ENCODE peak calls at places on chromosomes 3 and 15, in nine cellular contexts. A is AG04450; W is A673; O is foreskin fibroblast; N is fibroblast of mammary gland; Y is HCT116; B is CD8-positive, alpha-beta memory T cell; L is body of pancreas; V is lung. Z is an unnamed sample.

GRCh38 chr3:194112120-194113106 is 23.5 kb upstream of the HES1 start:
- DNase-seq in N (no peak), A (no peak), O (no peak), B (no peak), W (no peak), Y (no peak), V (peak), L (peak), Z (no peak)

GRCh38 chr3:23649502-23649901 is 156.3 kb upstream of the UBE2E1 start:
- DNase-seq in L (no peak), O (no peak), A (no peak), N (no peak), Y (no peak), B (no peak), V (no peak), W (peak), Z (no peak)

GRCh38 chr3:108099203-108099602 is 8.4 kb upstream of the CD47 start:
- DNase-seq in Y (no peak), W (no peak), N (peak), O (no peak), B (no peak), V (no peak), A (no peak), L (no peak), Z (no peak)

GRCh38 chr15:60673918-60674558 is 195.1 kb upstream of the ICE2 start:
- DNase-seq in V (peak), A (peak), W (peak), N (peak), O (peak), L (peak), Y (peak), B (peak), Z (no peak)

GRCh38 chr15:31383150-31383549 is 56.5 kb downstream of the KLF13 start:
- DNase-seq in A (no peak), Y (no peak), O (no peak), N (no peak), W (no peak), B (no peak), V (no peak), L (no peak), Z (no peak)

GRCh38 chr15:47824185-47824584 is 106.9 kb downstream of the SEMA6D start:
- DNase-seq in W (no peak), V (no peak), O (no peak), Y (no peak), B (no peak), N (no peak), L (no peak), A (no peak), Z (no peak)

GRCh38 chr15:44009056-44009455 is 182.3 kb downstream of the WDR76 start:
- DNase-seq in O (peak), B (no peak), N (peak), A (peak), V (no peak), Y (peak), L (no peak), W (no peak), Z (no peak)

GRCh38 chr15:70342554-70343548 is 245.1 kb upstream of the TLE3 start:
- DNase-seq in B (no peak), A (no peak), Y (no peak), L (no peak), V (peak), O (no peak), W (no peak), N (no peak), Z (no peak)

GRCh38 chr3:100737334-100737733 is 28.0 kb downstream of the TFG start:
- DNase-seq in Y (no peak), B (no peak), O (peak), W (peak), V (no peak), L (no peak), N (peak), A (no peak), Z (no peak)

GRCh38 chr3:104257486-104257885 is 1109.2 kb upstream of the ALCAM start:
- DNase-seq in L (no peak), A (no peak), V (no peak), B (no peak), W (no peak), Y (no peak), N (no peak), O (no peak), Z (no peak)

GRCh38 chr3:184336484-184337230 is 743 bp upstream of the FAM131A start:
- DNase-seq in O (peak), W (peak), A (no peak), B (no peak), Y (no peak), L (no peak), N (peak), V (no peak), Z (no peak)

GRCh38 chr15:39881790-39882189 is 38.3 kb downstream of the GPR176 start:
- DNase-seq in A (no peak), O (no peak), W (no peak), B (no peak), V (no peak), N (no peak), Y (no peak), L (no peak), Z (no peak)

GRCh38 chr3:123374016-123374415 is 74.9 kb downstream of the ADCY5 start:
- DNase-seq in W (no peak), V (no peak), Y (no peak), A (no peak), L (no peak), B (no peak), O (no peak), N (no peak), Z (no peak)

GRCh38 chr3:125281411-125281810 is 68.9 kb upstream of the SLC12A8 start:
- DNase-seq in B (no peak), O (no peak), Y (no peak), N (no peak), L (no peak), W (peak), A (no peak), V (no peak), Z (no peak)

GRCh38 chr15:83516935-83517334 is 69.8 kb downstream of the SH3GL3 start:
- DNase-seq in N (peak), A (no peak), O (peak), B (no peak), W (no peak), Y (no peak), V (no peak), L (no peak), Z (no peak)

GRCh38 chr15:89665449-89666146 is 10.3 kb upstream of the KIF7 start:
- DNase-seq in V (no peak), N (peak), L (peak), A (no peak), W (peak), Y (no peak), B (no peak), O (peak), Z (no peak)

GRCh38 chr15:89666858-89667705 is 11.8 kb upstream of the KIF7 start:
- DNase-seq in A (no peak), N (no peak), Y (no peak), O (no peak), B (no peak), L (no peak), W (no peak), V (no peak), Z (peak)

GRCh38 chr15:89664951-89665350 is 9.7 kb upstream of the KIF7 start:
- DNase-seq in A (no peak), V (no peak), N (no peak), Y (no peak), L (no peak), B (no peak), O (peak), W (no peak), Z (no peak)

GRCh38 chr15:89667706-89667960 is 11.5 kb downstream of the PLIN1 start:
- DNase-seq in W (no peak), O (no peak), N (no peak), L (no peak), A (no peak), V (no peak), Y (no peak), B (no peak), Z (no peak)

DNA sequence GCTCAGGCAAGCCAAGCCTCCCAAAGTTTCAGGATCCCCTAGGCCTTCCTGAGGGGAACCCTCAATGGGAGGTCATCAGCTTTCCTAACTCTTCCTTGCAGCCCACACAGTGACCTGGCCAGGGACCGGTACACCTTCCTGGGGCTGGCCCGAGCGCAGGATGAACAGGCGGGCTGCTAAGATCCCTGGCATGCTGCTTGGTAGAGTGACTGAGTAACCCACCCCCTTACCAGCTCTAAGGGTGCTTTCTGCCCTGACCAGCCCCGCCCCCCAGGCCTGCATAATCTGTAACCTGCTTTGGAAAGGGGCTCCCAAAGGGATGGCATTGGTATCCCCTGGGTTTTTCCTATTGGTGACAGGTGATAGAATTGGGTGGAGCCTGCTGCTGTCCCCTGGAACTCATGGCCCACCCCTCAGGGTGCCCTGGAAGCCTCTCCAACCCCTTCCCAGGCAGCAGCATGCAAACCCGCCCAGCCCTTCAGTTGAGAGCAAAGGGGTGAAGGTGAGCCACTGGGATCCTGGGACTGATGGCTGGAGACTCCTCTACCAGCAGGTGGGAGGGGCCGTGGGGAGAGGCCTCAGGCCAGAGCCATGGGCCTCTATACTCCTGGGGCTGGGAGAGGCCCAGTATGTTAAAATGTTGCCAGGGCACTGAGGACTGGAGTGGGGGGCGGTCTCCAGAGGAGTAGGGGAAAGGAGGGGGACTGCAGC is 11.0 kb upstream of the KIF7 start:
- DNase-seq in V (no peak), B (no peak), O (no peak), A (no peak), L (no peak), N (no peak), Y (no peak), W (no peak), Z (no peak)
- H3K4me3 ChIP-seq in V (no peak), B (no peak), O (no peak), A (no peak), L (no peak), N (peak), Y (no peak), W (peak), Z (peak)

GRCh38 chr3:31247063-31247447 is 285.7 kb upstream of the STT3B start:
- DNase-seq in V (no peak), N (no peak), B (no peak), L (no peak), Y (no peak), W (no peak), O (no peak), A (no peak), Z (no peak)

GRCh38 chr3:31246293-31247062 is 286.2 kb upstream of the STT3B start:
- DNase-seq in Y (no peak), L (no peak), B (no peak), W (no peak), V (no peak), A (no peak), O (no peak), N (no peak), Z (no peak)

GRCh38 chr3:31248619-31248992 is 284.1 kb upstream of the STT3B start:
- DNase-seq in A (no peak), L (no peak), N (no peak), B (no peak), O (no peak), W (no peak), V (no peak), Y (no peak), Z (no peak)

GRCh38 chr3:31249555-31249954 is 283.2 kb upstream of the STT3B start:
- DNase-seq in A (no peak), Y (no peak), O (no peak), N (no peak), W (no peak), L (no peak), V (no peak), B (no peak), Z (no peak)

DNA sequence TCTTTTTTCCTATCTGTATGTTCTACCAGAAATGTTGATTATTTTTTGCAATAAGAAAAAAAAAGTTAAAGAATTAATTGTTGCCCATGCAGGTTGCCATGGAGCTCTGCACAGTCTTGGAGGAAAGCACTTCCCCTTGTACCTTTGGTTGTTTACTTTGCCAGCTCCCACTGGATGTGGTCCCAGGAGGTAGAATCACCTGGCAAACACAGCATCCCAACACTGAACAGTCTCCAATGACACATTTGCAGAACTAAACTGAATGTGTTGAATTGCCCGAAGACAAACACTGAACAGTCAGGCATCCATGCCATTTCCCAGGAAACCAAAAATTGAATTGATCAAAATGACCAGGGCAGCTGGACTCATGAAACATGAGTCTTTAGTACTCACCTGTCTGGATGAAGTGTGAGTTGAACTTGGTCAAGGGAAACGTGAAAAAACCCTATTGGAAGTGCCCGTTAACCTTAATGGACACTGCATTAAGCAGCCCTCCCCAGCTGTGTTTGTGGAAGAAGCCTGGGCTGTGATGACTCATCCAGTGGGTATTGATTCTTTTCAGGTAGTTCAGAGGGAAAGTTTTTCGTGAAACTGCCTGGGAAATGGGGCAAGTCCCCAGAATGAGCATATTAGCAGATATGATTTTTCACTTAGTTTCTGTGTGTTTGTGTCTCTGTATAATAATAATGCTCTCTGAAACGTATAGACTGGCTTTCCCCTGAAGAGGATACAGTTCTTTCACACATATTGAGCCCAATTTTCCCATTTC is 284.7 kb upstream of the STT3B start:
- DNase-seq in A (no peak), L (peak), V (no peak), N (no peak), W (no peak), B (no peak), Y (peak), O (no peak), Z (no peak)
- H3K4me3 ChIP-seq in A (no peak), L (no peak), V (no peak), N (no peak), W (no peak), B (no peak), Y (no peak), O (no peak), Z (no peak)

GRCh38 chr15:76342382-76343201 is 6.0 kb downstream of the ISL2 start:
- DNase-seq in B (no peak), Y (no peak), L (no peak), V (no peak), W (no peak), O (peak), N (no peak), A (no peak), Z (no peak)
- H3K4me3 ChIP-seq in B (no peak), Y (no peak), L (no peak), V (no peak), W (no peak), O (peak), N (no peak), A (no peak), Z (peak)

DNA sequence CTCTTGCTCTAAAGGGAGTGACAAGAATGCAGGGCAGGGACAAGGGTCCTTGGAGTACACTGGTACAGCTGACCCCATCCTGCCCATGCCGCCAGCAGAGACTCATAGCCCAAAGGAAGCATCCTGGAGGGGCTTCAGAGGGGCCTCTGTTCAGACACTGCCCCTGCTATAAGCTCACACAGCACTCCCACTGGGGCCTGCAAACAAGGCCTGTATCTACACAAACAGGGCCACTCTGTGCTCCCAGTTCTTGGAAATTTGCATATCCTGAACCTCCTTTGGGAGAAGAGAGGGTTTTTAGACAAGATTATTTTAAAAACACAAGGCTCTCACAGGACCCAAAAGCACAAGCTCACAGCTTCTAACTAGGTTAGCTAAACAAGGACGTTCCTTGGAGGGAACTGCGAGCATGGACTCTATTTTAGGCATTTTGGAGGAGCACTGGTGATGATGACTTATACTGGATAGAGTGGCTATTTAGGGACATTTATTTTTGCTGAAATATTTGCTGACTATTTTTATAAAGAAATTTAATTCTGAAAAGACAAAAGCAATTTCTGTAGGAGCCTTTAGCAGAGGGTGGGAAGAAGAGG is 16.4 kb upstream of the ANKRD34C start:
- DNase-seq in V (no peak), A (no peak), N (no peak), L (no peak), O (no peak), Y (no peak), W (no peak), B (no peak), Z (no peak)
- H3K4me3 ChIP-seq in V (no peak), A (no peak), N (no peak), L (no peak), O (no peak), Y (no peak), W (no peak), B (no peak), Z (no peak)